ENCODE peak calls at places on chromosomes 12 and 14, in five cellular contexts. Y is GM23338, F is astrocyte, T is thoracic aorta, V is hepatocyte. W is an unnamed sample. For H3K27me3, the result is how much of the 10 kb centered on the place peaks cover.

GRCh38 chr12:59715434-59715833 is 119.6 kb downstream of the SLC16A7 start:
- DNase-seq in Y (no peak), T (no peak), V (no peak), F (no peak), W (no peak)

GRCh38 chr12:76183459-76184186 is 99.1 kb upstream of the NAP1L1 start:
- DNase-seq in T (no peak), F (peak), Y (no peak), V (peak), W (peak)

GRCh38 chr12:19894049-19894448 is 454.8 kb downstream of the AEBP2 start:
- DNase-seq in F (peak), V (no peak), Y (no peak), T (no peak), W (peak)

GRCh38 chr12:24396266-24396665 is 446.8 kb upstream of the SOX5 start:
- DNase-seq in T (no peak), V (no peak), Y (no peak), F (no peak), W (no peak)

GRCh38 chr12:25106818-25107217 is 88.1 kb downstream of the DNAI7 start:
- DNase-seq in F (no peak), Y (no peak), T (no peak), V (no peak), W (no peak)

GRCh38 chr12:49489154-49489553 is 49.7 kb upstream of the KCNH3 start:
- DNase-seq in Y (no peak), F (no peak), T (no peak), V (no peak), W (no peak)

GRCh38 chr14:100246809-100247428 is 8.0 kb downstream of the YY1 start:
- DNase-seq in T (no peak), F (no peak), Y (peak), V (peak), W (peak)

GRCh38 chr12:103969391-103969790 is 3.7 kb downstream of the TDG start:
- DNase-seq in F (peak), Y (no peak), V (no peak), T (no peak), W (no peak)

GRCh38 chr12:113328368-113328889 is 6.5 kb downstream of the SLC8B1 start:
- DNase-seq in T (no peak), F (no peak), V (no peak), Y (no peak), W (no peak)

GRCh38 chr14:32077081-32078029 is at the start of gene ARHGAP5:
- DNase-seq in Y (peak), V (peak), T (no peak), F (peak), W (peak)

GRCh38 chr14:102774391-102775153 is 2.7 kb upstream of the TRAF3 start:
- DNase-seq in F (peak), Y (peak), T (no peak), V (peak), W (no peak)

GRCh38 chr14:57390806-57391562 is 598 bp downstream of the NAA30 start:
- DNase-seq in F (peak), V (peak), T (no peak), Y (peak), W (peak)

GRCh38 chr12:26123482-26123980 is 1.3 kb downstream of the BHLHE41 start:
- DNase-seq in Y (no peak), V (no peak), F (no peak), T (no peak), W (no peak)

GRCh38 chr12:11836282-11836963 is 186.9 kb downstream of the ETV6 start:
- DNase-seq in F (no peak), V (no peak), Y (no peak), T (no peak), W (peak)

GRCh38 chr12:1716215-1716862 is 25.5 kb downstream of the ADIPOR2 start:
- DNase-seq in V (no peak), T (no peak), F (no peak), Y (no peak), W (no peak)

GRCh38 chr14:50064993-50065392 is 51.4 kb downstream of the VCPKMT start:
- DNase-seq in T (no peak), Y (no peak), V (no peak), F (peak), W (peak)

GRCh38 chr14:81268016-81268416 is 47.3 kb upstream of the GTF2A1 start:
- DNase-seq in F (no peak), Y (peak), T (no peak), V (no peak), W (no peak)

GRCh38 chr14:84252706-84253105 is 1277.2 kb upstream of the FLRT2 start:
- DNase-seq in V (no peak), T (no peak), Y (no peak), F (no peak), W (no peak)

GRCh38 chr12:66241061-66242043 is 52.3 kb downstream of the IRAK3 start:
- DNase-seq in F (peak), Y (no peak), V (no peak), T (no peak), W (peak)

GRCh38 chr14:69261761-69262331 is 1.9 kb downstream of the GALNT16 start:
- DNase-seq in V (peak), F (no peak), T (no peak), Y (peak), W (no peak)
- H3K27me3 ChIP-seq in V (under half), F (under half), T (under half), Y (half or more), W (under half)

DNA sequence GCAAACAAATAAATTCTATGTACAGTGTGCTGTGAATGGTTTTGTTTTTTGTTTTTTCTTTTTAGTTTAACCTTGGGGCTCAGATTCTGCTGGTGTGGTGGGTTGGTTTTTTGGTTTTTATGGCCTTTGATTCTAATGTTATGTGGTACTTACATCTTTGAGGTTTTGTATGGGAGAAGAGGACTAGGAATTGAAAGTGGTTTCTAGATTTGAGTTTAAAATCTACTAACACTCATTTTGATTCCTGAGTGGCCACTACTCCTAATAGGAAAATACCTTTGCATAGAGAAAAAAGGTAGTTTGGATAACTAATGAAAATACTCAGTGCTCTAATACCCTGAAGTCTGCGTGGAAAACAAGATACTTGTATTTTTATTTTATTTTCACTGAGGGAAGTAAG is 137.7 kb downstream of the MON2 start:
- DNase-seq in T (no peak), F (no peak), V (no peak), Y (no peak), W (no peak)
- H3K4me3 ChIP-seq in T (peak), F (peak), V (peak), Y (peak), W (peak)

GRCh38 chr12:57464569-57464968 is 5.0 kb downstream of the GLI1 start:
- DNase-seq in F (no peak), T (no peak), Y (no peak), V (no peak), W (no peak)
- H3K27me3 ChIP-seq in F (under half), T (under half), Y (under half), V (under half), W (under half)

GRCh38 chr12:85468356-85469157 is 188.5 kb downstream of the ALX1 start:
- DNase-seq in F (peak), V (peak), Y (peak), T (no peak), W (peak)
- H3K4me3 ChIP-seq in F (peak), V (no peak), Y (peak), T (peak), W (peak)